ENCODE peak calls at places on chromosome 13, in four cellular contexts. O is neuronal stem cell, Q is smooth muscle cell of the brain vasculature, U is left cardiac atrium. B is an unnamed sample.

GRCh38 chr13:21037656-21038055 is 23.7 kb downstream of the LATS2 start:
- DNase-seq in Q (no peak), U (no peak), O (no peak), B (no peak)

GRCh38 chr13:46334008-46334407 is 53.0 kb downstream of the RUBCNL start:
- DNase-seq in U (no peak), O (no peak), Q (no peak), B (no peak)

GRCh38 chr13:19984430-19985218 is 26.1 kb downstream of the ZMYM2 start:
- DNase-seq in O (peak; percentile 3), Q (no peak), U (no peak), B (no peak)

GRCh38 chr13:45799451-45799850 is 52.1 kb downstream of the SIAH3 start:
- DNase-seq in Q (no peak), O (no peak), U (peak; percentile 36), B (no peak)

GRCh38 chr13:78286748-78287147 is 316.6 kb downstream of the POU4F1 start:
- DNase-seq in O (no peak), Q (no peak), U (no peak), B (no peak)

GRCh38 chr13:31951215-31951678 is 80.3 kb upstream of the FRY start:
- DNase-seq in O (no peak), Q (no peak), U (peak; percentile 69), B (no peak)

GRCh38 chr13:48775804-48776203 is 122.1 kb downstream of the CYSLTR2 start:
- DNase-seq in U (no peak), Q (peak; percentile 53), O (no peak), B (no peak)

GRCh38 chr13:24664726-24665409 is 15.3 kb upstream of the ATP12A start:
- DNase-seq in Q (no peak), U (no peak), O (no peak), B (no peak)

GRCh38 chr13:78607409-78608253 is 4.3 kb upstream of the POU4F1 start:
- DNase-seq in O (peak; percentile 23), U (no peak), Q (no peak), B (no peak)

GRCh38 chr13:36131215-36131930 is at the start of gene DCLK1:
- DNase-seq in Q (no peak), U (peak; percentile 77), O (peak; percentile 56), B (no peak)

GRCh38 chr13:39379667-39380655 is 223.0 kb downstream of the LHFPL6 start:
- DNase-seq in Q (no peak), O (no peak), U (no peak), B (no peak)

GRCh38 chr13:40993119-40993518 is 26.0 kb downstream of the ELF1 start:
- DNase-seq in O (no peak), U (no peak), Q (no peak), B (peak; percentile 83)

GRCh38 chr13:65473199-65473598 is 1756.9 kb downstream of the PCDH9 start:
- DNase-seq in Q (no peak), O (no peak), U (no peak), B (no peak)

GRCh38 chr13:113929628-113930615 is 44.0 kb downstream of the C13orf46 start:
- DNase-seq in O (no peak), Q (no peak), U (no peak), B (no peak)

GRCh38 chr13:77544365-77544764 is 8.9 kb downstream of the SCEL start:
- DNase-seq in O (no peak), Q (no peak), U (peak; percentile 75), B (no peak)

GRCh38 chr13:91468301-91468700 is 69.9 kb downstream of the GPC5 start:
- DNase-seq in U (no peak), Q (no peak), O (no peak), B (no peak)

GRCh38 chr13:73000027-73000674 is 58.7 kb upstream of the KLF5 start:
- DNase-seq in Q (no peak), U (no peak), O (no peak), B (no peak)

GRCh38 chr13:114321256-114321655 is 7.0 kb downstream of the CHAMP1 start:
- DNase-seq in O (no peak), U (no peak), Q (no peak), B (no peak)

GRCh38 chr13:100491164-100491847 is 97.3 kb downstream of the GGACT start:
- DNase-seq in O (no peak), U (peak; percentile 46), Q (no peak), B (no peak)

GRCh38 chr13:29855784-29856183 is 5.4 kb upstream of the UBL3 start:
- DNase-seq in O (no peak), U (no peak), Q (no peak), B (no peak)

GRCh38 chr13:98606296-98606695 is 29.4 kb upstream of the STK24 start:
- DNase-seq in Q (no peak), O (no peak), U (peak; percentile 41), B (no peak)

GRCh38 chr13:38223093-38223492 is 126.6 kb upstream of the UFM1 start:
- DNase-seq in O (peak; percentile 38), Q (peak; percentile 9), U (no peak), B (peak; percentile 64)

GRCh38 chr13:110949628-110950027 is 34.8 kb upstream of the ANKRD10 start:
- DNase-seq in Q (no peak), U (no peak), O (no peak), B (no peak)

GRCh38 chr13:46893820-46894533 is 2.9 kb downstream of the HTR2A start:
- DNase-seq in U (peak; percentile 73), O (peak; percentile 71), Q (peak; percentile 47), B (peak; percentile 30)

GRCh38 chr13:64553411-64554129 is 2676.6 kb downstream of the PCDH9 start:
- DNase-seq in O (no peak), Q (no peak), U (no peak), B (no peak)

GRCh38 chr13:105971312-105971711 is 564.1 kb downstream of the EFNB2 start:
- DNase-seq in Q (no peak), U (no peak), O (no peak), B (no peak)

GRCh38 chr13:91399189-91400093 is 1.0 kb downstream of the GPC5 start:
- DNase-seq in U (peak; percentile 19), Q (no peak), O (no peak), B (no peak)

GRCh38 chr13:66266761-66267160 is 963.4 kb downstream of the PCDH9 start:
- DNase-seq in Q (no peak), O (no peak), U (no peak), B (no peak)

GRCh38 chr13:82506805-82507404 is 1375.4 kb downstream of the SLITRK1 start:
- DNase-seq in U (no peak), Q (no peak), O (no peak), B (no peak)

GRCh38 chr13:24651718-24652345 is 28.4 kb upstream of the ATP12A start:
- DNase-seq in Q (no peak), U (no peak), O (no peak), B (no peak)

GRCh38 chr13:33348366-33348765 is 62.8 kb upstream of the STARD13 start:
- DNase-seq in O (no peak), Q (no peak), U (no peak), B (no peak)

GRCh38 chr13:77460195-77460594 is 75.3 kb upstream of the SCEL start:
- DNase-seq in Q (no peak), O (no peak), U (peak; percentile 61), B (no peak)